ENCODE peak calls at places on chromosomes 6 and 20, in eight cellular contexts. One of them, this sample, is unnamed.

GRCh38 chr20:60474385-60474910 is 516.2 kb downstream of the CDH26 start:
- DNase-seq in mammary epithelial cell: no peak
- DNase-seq in Calu3: no peak
- DNase-seq in astrocyte of the spinal cord: no peak
- DNase-seq in MM.1S: no peak
- DNase-seq in transverse colon: no peak
- DNase-seq in psoas muscle: no peak
- DNase-seq in foreskin fibroblast: no peak
- DNase-seq in this sample: no peak

GRCh38 chr6:130593200-130593599 is 227.4 kb downstream of the TMEM200A start:
- DNase-seq in Calu3: no peak
- DNase-seq in astrocyte of the spinal cord: no peak
- DNase-seq in transverse colon: no peak
- DNase-seq in psoas muscle: no peak
- DNase-seq in mammary epithelial cell: no peak
- DNase-seq in MM.1S: no peak
- DNase-seq in foreskin fibroblast: no peak
- DNase-seq in this sample: no peak

GRCh38 chr6:148107911-148108310 is 234.7 kb upstream of the SASH1 start:
- DNase-seq in astrocyte of the spinal cord: no peak
- DNase-seq in Calu3: no peak
- DNase-seq in foreskin fibroblast: no peak
- DNase-seq in MM.1S: no peak
- DNase-seq in mammary epithelial cell: no peak
- DNase-seq in transverse colon: no peak
- DNase-seq in psoas muscle: no peak
- DNase-seq in this sample: no peak

GRCh38 chr6:111852704-111853103 is 20.5 kb downstream of the FYN start:
- DNase-seq in transverse colon: no peak
- DNase-seq in psoas muscle: no peak
- DNase-seq in mammary epithelial cell: no peak
- DNase-seq in MM.1S: no peak
- DNase-seq in astrocyte of the spinal cord: peak
- DNase-seq in foreskin fibroblast: peak
- DNase-seq in Calu3: no peak
- DNase-seq in this sample: no peak

GRCh38 chr20:16020971-16021370 is 552.3 kb downstream of the KIF16B start:
- DNase-seq in transverse colon: no peak
- DNase-seq in astrocyte of the spinal cord: peak
- DNase-seq in psoas muscle: no peak
- DNase-seq in MM.1S: no peak
- DNase-seq in foreskin fibroblast: peak
- DNase-seq in mammary epithelial cell: peak
- DNase-seq in Calu3: peak
- DNase-seq in this sample: no peak

GRCh38 chr6:157491571-157492232 is 110.7 kb downstream of the ZDHHC14 start:
- DNase-seq in transverse colon: no peak
- DNase-seq in psoas muscle: no peak
- DNase-seq in astrocyte of the spinal cord: no peak
- DNase-seq in foreskin fibroblast: no peak
- DNase-seq in mammary epithelial cell: no peak
- DNase-seq in MM.1S: no peak
- DNase-seq in Calu3: no peak
- DNase-seq in this sample: no peak

GRCh38 chr6:35568967-35569606 is 56.4 kb upstream of the TULP1 start:
- DNase-seq in MM.1S: no peak
- DNase-seq in astrocyte of the spinal cord: peak
- DNase-seq in psoas muscle: peak
- DNase-seq in mammary epithelial cell: peak
- DNase-seq in Calu3: peak
- DNase-seq in transverse colon: peak
- DNase-seq in foreskin fibroblast: peak
- DNase-seq in this sample: peak

GRCh38 chr20:23622839-23623343 is 14.9 kb downstream of the CST3 start:
- DNase-seq in MM.1S: no peak
- DNase-seq in transverse colon: peak
- DNase-seq in Calu3: peak
- DNase-seq in foreskin fibroblast: peak
- DNase-seq in psoas muscle: peak
- DNase-seq in astrocyte of the spinal cord: peak
- DNase-seq in mammary epithelial cell: peak
- DNase-seq in this sample: no peak

GRCh38 chr6:148524509-148524908 is 181.9 kb downstream of the SASH1 start:
- DNase-seq in mammary epithelial cell: no peak
- DNase-seq in psoas muscle: no peak
- DNase-seq in transverse colon: no peak
- DNase-seq in Calu3: no peak
- DNase-seq in astrocyte of the spinal cord: peak
- DNase-seq in foreskin fibroblast: peak
- DNase-seq in MM.1S: no peak
- DNase-seq in this sample: no peak

GRCh38 chr20:61925555-61926252 is 140.0 kb downstream of the TAF4 start:
- DNase-seq in psoas muscle: no peak
- DNase-seq in foreskin fibroblast: peak
- DNase-seq in MM.1S: no peak
- DNase-seq in astrocyte of the spinal cord: peak
- DNase-seq in mammary epithelial cell: peak
- DNase-seq in Calu3: peak
- DNase-seq in transverse colon: no peak
- DNase-seq in this sample: no peak

GRCh38 chr20:8449120-8449519 is 317.1 kb downstream of the PLCB1 start:
- DNase-seq in transverse colon: no peak
- DNase-seq in MM.1S: no peak
- DNase-seq in astrocyte of the spinal cord: peak
- DNase-seq in mammary epithelial cell: no peak
- DNase-seq in psoas muscle: no peak
- DNase-seq in Calu3: no peak
- DNase-seq in foreskin fibroblast: peak
- DNase-seq in this sample: no peak

GRCh38 chr20:8457978-8458377 is 325.9 kb downstream of the PLCB1 start:
- DNase-seq in MM.1S: no peak
- DNase-seq in transverse colon: no peak
- DNase-seq in Calu3: no peak
- DNase-seq in mammary epithelial cell: no peak
- DNase-seq in psoas muscle: no peak
- DNase-seq in foreskin fibroblast: no peak
- DNase-seq in astrocyte of the spinal cord: no peak
- DNase-seq in this sample: no peak

DNA sequence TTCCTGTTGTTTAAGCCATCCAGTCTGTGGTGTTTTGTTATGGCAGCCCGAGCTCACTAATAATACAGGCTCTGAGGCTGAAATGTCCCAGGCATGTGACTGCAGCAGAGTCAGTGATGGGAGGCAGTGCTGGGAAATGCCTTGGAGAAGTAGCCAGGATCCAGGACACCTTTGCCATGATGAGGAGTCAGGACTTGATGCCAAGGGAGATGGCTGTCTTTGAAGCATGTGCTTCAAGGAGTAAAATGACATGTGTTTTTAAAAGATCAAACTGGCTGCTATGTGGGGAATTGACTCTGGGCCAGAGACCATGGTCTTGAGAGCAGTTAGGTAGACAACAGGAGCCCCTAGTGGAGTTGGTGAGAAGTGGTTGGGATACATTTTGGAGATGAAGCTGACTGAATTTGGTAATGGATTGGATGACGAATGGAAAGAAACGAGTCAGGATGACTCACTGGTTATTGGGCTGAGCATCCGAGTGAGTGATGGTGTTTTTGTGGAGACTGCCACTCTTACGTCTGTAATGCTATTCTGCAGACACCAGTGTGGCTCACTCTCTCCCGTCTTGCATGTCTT is 322.2 kb downstream of the PLCB1 start:
- DNase-seq in transverse colon: no peak
- DNase-seq in astrocyte of the spinal cord: peak
- DNase-seq in mammary epithelial cell: peak
- DNase-seq in MM.1S: no peak
- DNase-seq in foreskin fibroblast: peak
- DNase-seq in psoas muscle: no peak
- DNase-seq in Calu3: no peak
- DNase-seq in this sample: peak
- TF ChIP-seq CTCF in transverse colon: no peak
- TF ChIP-seq CTCF in astrocyte of the spinal cord: peak
- TF ChIP-seq CTCF in mammary epithelial cell: peak
- TF ChIP-seq CTCF in MM.1S: peak
- TF ChIP-seq CTCF in foreskin fibroblast: peak
- TF ChIP-seq CTCF in psoas muscle: no peak
- TF ChIP-seq CTCF in Calu3: no peak
- TF ChIP-seq CTCF in this sample: peak

GRCh38 chr6:132932566-132932965 is 118.2 kb downstream of the RPS12 start:
- DNase-seq in mammary epithelial cell: no peak
- DNase-seq in transverse colon: no peak
- DNase-seq in astrocyte of the spinal cord: no peak
- DNase-seq in foreskin fibroblast: no peak
- DNase-seq in MM.1S: no peak
- DNase-seq in Calu3: no peak
- DNase-seq in psoas muscle: no peak
- DNase-seq in this sample: no peak

GRCh38 chr6:132934496-132934895 is 120.1 kb downstream of the RPS12 start:
- DNase-seq in astrocyte of the spinal cord: peak
- DNase-seq in MM.1S: no peak
- DNase-seq in transverse colon: no peak
- DNase-seq in psoas muscle: no peak
- DNase-seq in mammary epithelial cell: no peak
- DNase-seq in foreskin fibroblast: peak
- DNase-seq in Calu3: no peak
- DNase-seq in this sample: no peak

GRCh38 chr6:132936641-132937040 is 122.3 kb downstream of the RPS12 start:
- DNase-seq in mammary epithelial cell: no peak
- DNase-seq in psoas muscle: no peak
- DNase-seq in transverse colon: no peak
- DNase-seq in Calu3: no peak
- DNase-seq in MM.1S: no peak
- DNase-seq in foreskin fibroblast: no peak
- DNase-seq in astrocyte of the spinal cord: no peak
- DNase-seq in this sample: no peak

GRCh38 chr6:132933085-132933484 is 118.7 kb downstream of the RPS12 start:
- DNase-seq in astrocyte of the spinal cord: no peak
- DNase-seq in transverse colon: no peak
- DNase-seq in MM.1S: no peak
- DNase-seq in Calu3: no peak
- DNase-seq in mammary epithelial cell: no peak
- DNase-seq in psoas muscle: no peak
- DNase-seq in foreskin fibroblast: peak
- DNase-seq in this sample: no peak

DNA sequence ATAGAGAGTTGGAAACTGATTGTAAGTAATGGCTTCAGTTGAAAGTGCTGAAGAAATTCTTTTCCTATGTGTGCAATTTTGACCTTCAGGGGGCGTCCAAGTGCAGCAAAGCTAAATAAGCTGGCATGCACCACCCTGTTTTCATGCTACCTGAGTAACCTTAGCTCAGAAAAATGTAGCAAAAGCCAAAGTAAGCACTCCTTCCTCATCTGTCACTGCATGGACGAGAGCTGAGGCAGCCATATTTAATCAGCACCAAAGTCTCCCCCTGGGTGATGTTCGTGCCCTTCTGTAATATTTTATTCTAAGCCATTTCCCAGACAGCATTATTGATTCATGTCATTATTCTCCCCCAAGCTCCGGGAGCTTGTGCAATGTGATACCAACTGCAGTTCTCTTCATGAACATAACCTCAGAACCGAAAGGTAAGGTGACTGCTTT is 123.1 kb downstream of the RPS12 start:
- DNase-seq in astrocyte of the spinal cord: peak
- DNase-seq in MM.1S: peak
- DNase-seq in psoas muscle: no peak
- DNase-seq in transverse colon: peak
- DNase-seq in Calu3: peak
- DNase-seq in mammary epithelial cell: peak
- DNase-seq in foreskin fibroblast: peak
- DNase-seq in this sample: peak
- TF ChIP-seq CTCF in astrocyte of the spinal cord: peak
- TF ChIP-seq CTCF in MM.1S: peak
- TF ChIP-seq CTCF in psoas muscle: peak
- TF ChIP-seq CTCF in transverse colon: peak
- TF ChIP-seq CTCF in Calu3: peak
- TF ChIP-seq CTCF in mammary epithelial cell: peak
- TF ChIP-seq CTCF in foreskin fibroblast: peak
- TF ChIP-seq CTCF in this sample: peak

DNA sequence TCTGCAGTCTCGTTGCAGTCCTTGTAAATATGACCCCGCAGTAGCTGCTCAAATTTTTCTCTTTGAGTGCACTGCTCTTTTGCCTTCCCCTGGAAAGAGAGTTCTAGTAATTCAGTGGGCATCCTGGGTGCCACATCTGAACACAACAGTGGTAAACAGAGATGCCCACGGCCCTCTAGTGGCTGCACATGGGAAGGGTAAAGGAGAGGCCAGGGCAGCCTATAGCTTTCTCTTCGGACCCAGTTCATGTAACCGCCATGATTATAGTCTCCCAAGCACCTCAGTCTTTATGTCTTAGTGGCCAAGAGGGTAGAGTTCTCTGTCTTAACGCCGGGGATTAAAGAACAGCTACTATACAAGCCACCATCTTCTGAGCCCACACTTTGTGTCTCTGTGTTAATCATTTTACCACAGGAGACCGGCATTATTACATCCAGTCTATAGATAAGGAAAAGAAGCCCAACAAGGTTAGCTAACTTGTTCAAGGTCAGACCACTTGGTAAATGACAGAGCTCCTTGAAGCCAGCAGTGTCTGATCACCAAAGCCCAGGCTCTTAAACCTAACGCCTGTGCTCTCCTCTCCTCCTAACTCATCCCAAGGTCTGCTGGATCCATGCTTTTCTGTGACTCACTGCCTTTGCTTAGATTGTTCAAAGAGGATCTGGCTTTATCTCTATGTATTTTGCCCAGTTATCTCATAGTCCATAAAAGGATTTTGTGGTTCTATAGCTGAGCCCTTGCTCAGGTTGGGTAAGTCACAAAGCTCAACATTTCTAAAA is 81.8 kb downstream of the ISM1 start:
- DNase-seq in mammary epithelial cell: peak
- DNase-seq in astrocyte of the spinal cord: peak
- DNase-seq in Calu3: peak
- DNase-seq in foreskin fibroblast: peak
- DNase-seq in MM.1S: peak
- DNase-seq in psoas muscle: no peak
- DNase-seq in transverse colon: peak
- DNase-seq in this sample: peak
- TF ChIP-seq CTCF in mammary epithelial cell: peak
- TF ChIP-seq CTCF in astrocyte of the spinal cord: peak
- TF ChIP-seq CTCF in Calu3: no peak
- TF ChIP-seq CTCF in foreskin fibroblast: peak
- TF ChIP-seq CTCF in MM.1S: peak
- TF ChIP-seq CTCF in psoas muscle: peak
- TF ChIP-seq CTCF in transverse colon: peak
- TF ChIP-seq CTCF in this sample: peak

DNA sequence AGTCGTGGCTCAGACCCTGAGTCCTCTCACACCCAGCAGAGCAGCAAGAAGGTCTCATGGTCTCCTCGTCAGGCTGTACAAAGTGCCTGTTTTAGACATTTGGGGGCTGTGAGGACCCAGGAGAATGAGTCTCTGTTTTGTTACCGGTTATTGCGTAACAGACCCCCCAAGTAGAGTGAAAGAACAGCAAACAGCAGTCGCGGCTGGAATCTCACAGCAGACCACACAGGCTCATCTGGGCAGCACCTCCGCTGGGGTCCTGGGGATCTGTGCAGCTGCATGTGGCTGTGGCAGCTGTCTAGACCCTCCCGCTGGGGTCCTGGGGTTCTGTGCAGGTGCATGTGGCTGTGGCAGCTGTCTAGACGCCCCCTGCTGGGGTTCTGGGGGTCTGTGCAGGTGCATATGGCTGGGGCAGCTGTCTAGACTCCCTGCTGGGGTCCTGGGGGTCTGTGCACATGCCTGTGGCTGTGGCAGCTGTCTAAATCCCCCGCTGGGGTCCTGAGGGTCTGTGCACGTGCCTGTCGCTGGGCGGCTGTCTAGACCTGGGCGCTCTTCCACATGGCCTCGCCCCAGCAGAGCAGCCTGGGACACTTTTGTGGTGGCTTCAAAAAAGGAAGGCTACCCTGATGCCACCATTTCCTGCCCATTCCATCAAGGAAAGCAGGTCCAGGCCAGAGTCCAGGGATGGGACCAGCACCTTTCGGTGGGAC is 24.7 kb downstream of the ENTPD6 start:
- DNase-seq in astrocyte of the spinal cord: peak
- DNase-seq in mammary epithelial cell: no peak
- DNase-seq in MM.1S: no peak
- DNase-seq in psoas muscle: no peak
- DNase-seq in Calu3: no peak
- DNase-seq in foreskin fibroblast: no peak
- DNase-seq in transverse colon: no peak
- DNase-seq in this sample: no peak
- TF ChIP-seq CTCF in astrocyte of the spinal cord: no peak
- TF ChIP-seq CTCF in mammary epithelial cell: peak
- TF ChIP-seq CTCF in MM.1S: peak
- TF ChIP-seq CTCF in psoas muscle: no peak
- TF ChIP-seq CTCF in Calu3: no peak
- TF ChIP-seq CTCF in foreskin fibroblast: no peak
- TF ChIP-seq CTCF in transverse colon: peak
- TF ChIP-seq CTCF in this sample: peak

This sample was measured in GM13977.